ENCODE peak calls at places on chromosome 7, in nine cellular contexts. E, Q, P, J, A, I, F, C and O are unnamed samples.

GRCh38 chr7:103637080-103637479 is 191.1 kb upstream of the SLC26A5 start:
- DNase-seq in E (peak), Q (no peak), P (peak), J (peak), A (no peak), I (no peak), F (peak), C (no peak), O (no peak)

GRCh38 chr7:145978769-145979168 is 137.8 kb upstream of the CNTNAP2 start:
- DNase-seq in E (no peak), Q (no peak), P (no peak), J (no peak), A (no peak), I (no peak), F (no peak), C (no peak), O (no peak)

GRCh38 chr7:128155100-128155763 is 85.8 kb upstream of the LEP start:
- DNase-seq in E (no peak), Q (no peak), P (no peak), J (no peak), A (no peak), I (no peak), F (no peak), C (no peak), O (no peak)

GRCh38 chr7:97390915-97391593 is 273.6 kb downstream of the SDHAF3 start:
- DNase-seq in E (no peak), Q (no peak), P (no peak), J (no peak), A (no peak), I (no peak), F (no peak), C (no peak), O (no peak)

GRCh38 chr7:110718514-110719205 is 372.3 kb upstream of the LRRN3 start:
- DNase-seq in E (no peak), Q (no peak), P (no peak), J (no peak), A (no peak), I (no peak), F (no peak), C (no peak), O (no peak)

GRCh38 chr7:79452032-79452494 is 1.4 kb downstream of the MAGI2 start:
- DNase-seq in E (no peak), Q (peak), P (peak), J (peak), A (peak), I (peak), F (peak), C (peak), O (peak)

GRCh38 chr7:106484562-106484961 is 176.4 kb downstream of the CCDC71L start:
- DNase-seq in E (no peak), Q (no peak), P (peak), J (peak), A (no peak), I (peak), F (peak), C (no peak), O (no peak)

GRCh38 chr7:35658602-35659201 is 36.2 kb downstream of the HERPUD2 start:
- DNase-seq in E (no peak), Q (no peak), P (no peak), J (no peak), A (no peak), I (no peak), F (no peak), C (no peak), O (no peak)

GRCh38 chr7:113086928-113087277 is 276 bp upstream of the GPR85 start:
- DNase-seq in E (no peak), Q (no peak), P (no peak), J (no peak), A (no peak), I (no peak), F (no peak), C (no peak), O (no peak)

GRCh38 chr7:123096434-123096833 is 100.9 kb upstream of the TAS2R16 start:
- DNase-seq in E (no peak), Q (no peak), P (peak), J (no peak), A (no peak), I (no peak), F (no peak), C (no peak), O (no peak)

GRCh38 chr7:129468087-129468486 is 33.9 kb downstream of the STRIP2 start:
- DNase-seq in E (peak), Q (no peak), P (peak), J (peak), A (no peak), I (no peak), F (peak), C (no peak), O (no peak)

GRCh38 chr7:129144095-129144833 is at the start of gene TSPAN33:
- DNase-seq in E (peak), Q (peak), P (peak), J (peak), A (peak), I (peak), F (peak), C (peak), O (peak)

GRCh38 chr7:103887853-103888602 is 101.4 kb downstream of the RELN start:
- DNase-seq in E (no peak), Q (no peak), P (no peak), J (no peak), A (no peak), I (no peak), F (no peak), C (no peak), O (no peak)

GRCh38 chr7:121395494-121395960 is 581 bp downstream of the FAM3C start:
- DNase-seq in E (no peak), Q (no peak), P (peak), J (peak), A (peak), I (no peak), F (peak), C (peak), O (no peak)

GRCh38 chr7:130009848-130010688 is 41.1 kb downstream of the ZC3HC1 start:
- DNase-seq in E (peak), Q (peak), P (peak), J (peak), A (peak), I (peak), F (peak), C (no peak), O (no peak)

GRCh38 chr7:24836084-24836483 is 78.8 kb upstream of the GSDME start:
- DNase-seq in E (no peak), Q (no peak), P (no peak), J (no peak), A (no peak), I (no peak), F (no peak), C (no peak), O (no peak)

GRCh38 chr7:126803990-126804389 is 448.8 kb downstream of the GRM8 start:
- DNase-seq in E (no peak), Q (no peak), P (peak), J (peak), A (peak), I (no peak), F (no peak), C (no peak), O (no peak)

GRCh38 chr7:158541330-158542010 is 46.2 kb downstream of the PTPRN2 start:
- DNase-seq in E (no peak), Q (no peak), P (no peak), J (no peak), A (no peak), I (no peak), F (no peak), C (no peak), O (peak)

GRCh38 chr7:1237704-1238255 is 5.1 kb downstream of the UNCX start:
- DNase-seq in E (no peak), Q (no peak), P (no peak), J (no peak), A (no peak), I (no peak), F (no peak), C (no peak), O (no peak)

GRCh38 chr7:114243646-114244045 is 171.0 kb upstream of the FOXP2 start:
- DNase-seq in E (no peak), Q (no peak), P (no peak), J (peak), A (no peak), I (no peak), F (no peak), C (no peak), O (no peak)

GRCh38 chr7:85102813-85103350 is 84.0 kb downstream of the SEMA3D start:
- DNase-seq in E (peak), Q (no peak), P (peak), J (peak), A (no peak), I (no peak), F (peak), C (no peak), O (no peak)

GRCh38 chr7:157897686-157898085 is 560.9 kb downstream of the DNAJB6 start:
- DNase-seq in E (no peak), Q (no peak), P (no peak), J (no peak), A (peak), I (no peak), F (no peak), C (no peak), O (no peak)

GRCh38 chr7:32564542-32564941 is 69.3 kb downstream of the AVL9 start:
- DNase-seq in E (no peak), Q (no peak), P (peak), J (no peak), A (no peak), I (no peak), F (no peak), C (peak), O (no peak)

GRCh38 chr7:101950450-101951119 is 133.2 kb downstream of the CUX1 start:
- DNase-seq in E (no peak), Q (no peak), P (peak), J (peak), A (no peak), I (no peak), F (peak), C (no peak), O (no peak)

GRCh38 chr7:5692112-5692844 is 89.2 kb downstream of the RNF216 start:
- DNase-seq in E (peak), Q (peak), P (peak), J (peak), A (peak), I (peak), F (peak), C (peak), O (no peak)

GRCh38 chr7:149753370-149754233 is 19.8 kb downstream of the ZNF467 start:
- DNase-seq in E (no peak), Q (no peak), P (peak), J (no peak), A (peak), I (peak), F (no peak), C (peak), O (peak)

GRCh38 chr7:127761196-127761595 is 109.2 kb downstream of the SND1 start:
- DNase-seq in E (no peak), Q (no peak), P (no peak), J (no peak), A (no peak), I (no peak), F (no peak), C (no peak), O (no peak)

GRCh38 chr7:49346200-49346899 is 422.0 kb downstream of the CDC14C start:
- DNase-seq in E (no peak), Q (peak), P (no peak), J (no peak), A (no peak), I (no peak), F (no peak), C (peak), O (no peak)

GRCh38 chr7:13067036-13067435 is 379.6 kb downstream of the ARL4A start:
- DNase-seq in E (no peak), Q (no peak), P (no peak), J (no peak), A (no peak), I (no peak), F (no peak), C (no peak), O (no peak)

GRCh38 chr7:40829201-40829600 is 694.4 kb downstream of the SUGCT start:
- DNase-seq in E (no peak), Q (no peak), P (no peak), J (no peak), A (no peak), I (no peak), F (no peak), C (no peak), O (no peak)

GRCh38 chr7:329691-330281 is 39.8 kb downstream of the FOXL3 start:
- DNase-seq in E (no peak), Q (no peak), P (no peak), J (no peak), A (no peak), I (peak), F (no peak), C (no peak), O (no peak)

GRCh38 chr7:55074008-55074499 is 55.2 kb downstream of the EGFR start:
- DNase-seq in E (no peak), Q (no peak), P (peak), J (peak), A (no peak), I (peak), F (peak), C (no peak), O (no peak)

GRCh38 chr7:112654322-112655216 is 135.6 kb downstream of the TMEM168 start:
- DNase-seq in E (no peak), Q (no peak), P (peak), J (peak), A (no peak), I (no peak), F (peak), C (no peak), O (no peak)

GRCh38 chr7:131400833-131401593 is 73.3 kb downstream of the MKLN1 start:
- DNase-seq in E (no peak), Q (no peak), P (peak), J (peak), A (no peak), I (no peak), F (no peak), C (no peak), O (no peak)

GRCh38 chr7:18352339-18353255 is 143.0 kb upstream of the HDAC9 start:
- DNase-seq in E (peak), Q (no peak), P (peak), J (peak), A (peak), I (peak), F (peak), C (peak), O (no peak)

GRCh38 chr7:141409911-141410329 is 141.3 kb upstream of the AGK start:
- DNase-seq in E (no peak), Q (no peak), P (no peak), J (no peak), A (peak), I (no peak), F (no peak), C (no peak), O (peak)

GRCh38 chr7:69598487-69599148 is 343 bp downstream of the AUTS2 start:
- DNase-seq in E (no peak), Q (peak), P (no peak), J (peak), A (no peak), I (no peak), F (no peak), C (peak), O (peak)

GRCh38 chr7:117012284-117013174 is 59.2 kb downstream of the ST7 start:
- DNase-seq in E (no peak), Q (no peak), P (peak), J (peak), A (peak), I (no peak), F (peak), C (no peak), O (no peak)

GRCh38 chr7:44638611-44639557 is 32.5 kb downstream of the OGDH start:
- DNase-seq in E (no peak), Q (peak), P (peak), J (peak), A (peak), I (peak), F (peak), C (peak), O (no peak)
- H3K4me3 ChIP-seq in E (no peak), Q (no peak), P (no peak), J (no peak), A (peak), I (no peak), F (no peak), C (no peak), O (no peak)

GRCh38 chr7:8290645-8291308 is 28.8 kb upstream of the ICA1 start:
- DNase-seq in E (no peak), Q (no peak), P (no peak), J (peak), A (peak), I (peak), F (no peak), C (no peak), O (no peak)
- H3K4me3 ChIP-seq in E (no peak), Q (no peak), P (no peak), J (no peak), A (no peak), I (no peak), F (no peak), C (no peak), O (no peak)

GRCh38 chr7:65809982-65810288 is 62.9 kb upstream of the VKORC1L1 start:
- DNase-seq in E (no peak), Q (no peak), P (no peak), J (no peak), A (no peak), I (no peak), F (no peak), C (no peak), O (no peak)
- H3K4me3 ChIP-seq in E (no peak), Q (no peak), P (no peak), J (no peak), A (no peak), I (no peak), F (no peak), C (no peak), O (no peak)

GRCh38 chr7:28957064-28957821 is 887 bp downstream of the TRIL start:
- DNase-seq in E (no peak), Q (peak), P (peak), J (peak), A (peak), I (no peak), F (no peak), C (no peak), O (no peak)

GRCh38 chr7:28958235-28958945 is at the start of gene TRIL:
- DNase-seq in E (no peak), Q (peak), P (peak), J (peak), A (peak), I (peak), F (peak), C (peak), O (peak)

GRCh38 chr7:28957822-28958234 is 302 bp downstream of the TRIL start:
- DNase-seq in E (no peak), Q (no peak), P (peak), J (no peak), A (peak), I (peak), F (no peak), C (no peak), O (no peak)

GRCh38 chr7:28960071-28960840 is 2.1 kb upstream of the TRIL start:
- DNase-seq in E (no peak), Q (no peak), P (no peak), J (no peak), A (no peak), I (no peak), F (no peak), C (no peak), O (no peak)

GRCh38 chr7:28958946-28959417 is 852 bp upstream of the TRIL start:
- DNase-seq in E (no peak), Q (no peak), P (no peak), J (no peak), A (no peak), I (no peak), F (no peak), C (no peak), O (no peak)
- H3K4me3 ChIP-seq in E (no peak), Q (peak), P (no peak), J (peak), A (no peak), I (peak), F (peak), C (peak), O (peak)

GRCh38 chr7:52017802-52018679 is 701.4 kb upstream of the COBL start:
- DNase-seq in E (no peak), Q (no peak), P (no peak), J (no peak), A (peak), I (peak), F (no peak), C (no peak), O (no peak)
- H3K4me3 ChIP-seq in E (no peak), Q (no peak), P (no peak), J (no peak), A (no peak), I (no peak), F (no peak), C (no peak), O (peak)

DNA sequence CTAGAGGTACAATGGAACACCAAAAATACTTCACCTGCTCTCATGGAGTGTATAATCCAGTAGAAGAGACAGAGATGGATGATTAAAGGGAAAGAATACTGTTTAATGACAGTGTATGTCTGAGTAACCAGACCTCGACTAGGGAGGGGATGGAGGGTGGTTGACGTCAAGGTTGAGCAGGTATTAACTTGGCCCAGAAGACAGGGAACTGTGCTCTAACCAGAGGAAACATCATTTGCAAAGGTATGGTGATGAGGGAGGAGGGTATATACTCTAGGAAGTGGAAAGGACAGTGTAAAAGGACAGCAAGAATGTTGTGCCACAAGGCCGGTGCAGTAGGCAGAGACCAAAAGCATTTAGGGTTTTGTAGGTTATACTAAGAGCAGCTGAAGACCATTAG is 2.9 kb downstream of the MIOS start:
- DNase-seq in E (no peak), Q (no peak), P (no peak), J (no peak), A (no peak), I (no peak), F (no peak), C (no peak), O (no peak)
- H3K4me3 ChIP-seq in E (no peak), Q (peak), P (no peak), J (no peak), A (no peak), I (no peak), F (no peak), C (no peak), O (peak)

DNA sequence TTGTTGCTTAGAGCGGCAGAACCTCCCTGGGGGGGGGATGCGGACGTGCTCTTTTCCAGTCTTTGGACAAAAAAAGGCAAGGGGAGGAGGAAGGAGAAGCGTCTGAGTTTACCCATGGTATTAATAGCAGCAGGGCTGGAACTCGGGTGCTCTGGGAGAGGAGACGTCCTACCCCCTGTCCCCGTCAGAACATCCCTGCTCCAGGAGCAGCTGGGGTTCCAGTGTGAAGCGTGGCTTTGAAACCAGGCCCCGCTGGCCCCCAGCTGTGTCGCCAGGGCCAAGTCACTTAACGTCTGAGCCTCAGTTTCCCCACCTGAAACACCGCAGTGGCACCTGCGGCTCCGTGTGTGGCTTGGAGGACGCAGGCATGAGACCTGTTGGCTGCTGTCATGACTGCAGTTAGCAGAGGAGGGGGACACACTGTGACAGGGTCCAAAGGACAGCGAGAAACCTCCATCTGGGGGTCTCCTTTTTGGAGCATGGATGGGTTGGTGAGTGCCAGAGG is 1.4 kb downstream of the AMZ1 start:
- DNase-seq in E (no peak), Q (no peak), P (no peak), J (no peak), A (no peak), I (no peak), F (no peak), C (no peak), O (no peak)
- H3K4me3 ChIP-seq in E (peak), Q (no peak), P (no peak), J (no peak), A (no peak), I (no peak), F (no peak), C (peak), O (peak)

GRCh38 chr7:23468721-23469149 is 1.6 kb downstream of the IGF2BP3 start:
- DNase-seq in E (no peak), Q (no peak), P (peak), J (no peak), A (peak), I (no peak), F (no peak), C (no peak), O (no peak)
- H3K4me3 ChIP-seq in E (peak), Q (peak), P (peak), J (peak), A (peak), I (no peak), F (peak), C (peak), O (peak)

DNA sequence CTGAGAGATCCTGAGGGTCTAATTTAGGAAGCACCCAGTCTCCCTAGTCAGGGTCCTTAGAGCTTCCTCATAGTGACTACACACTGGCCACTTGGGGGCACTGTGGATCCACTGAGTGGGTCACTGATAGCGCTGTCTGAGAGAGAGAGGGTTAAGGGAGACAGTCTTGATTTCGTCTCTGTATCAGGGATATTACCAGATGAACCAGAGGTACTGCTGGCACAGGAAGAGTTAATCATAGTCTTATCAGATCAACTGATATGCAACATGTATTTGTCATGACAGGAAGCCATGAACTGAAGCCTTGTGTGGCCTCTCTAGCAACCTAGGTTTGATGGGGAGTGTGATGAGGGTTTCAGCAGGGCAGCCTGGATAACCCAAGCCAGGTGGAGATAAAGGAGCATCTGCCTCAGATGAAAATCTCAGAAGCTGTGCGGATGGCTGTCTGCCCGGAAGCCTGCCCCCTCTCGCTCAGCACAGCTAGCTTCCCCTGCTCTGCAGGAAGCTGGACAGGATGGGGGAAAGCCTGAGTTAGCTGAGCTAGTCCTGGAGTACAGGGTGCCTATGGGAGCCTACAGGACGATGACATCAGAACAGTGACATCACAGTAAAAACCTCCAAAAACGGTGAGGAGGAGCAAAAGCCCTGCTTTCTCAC is 214.0 kb upstream of the PRSS1 start:
- DNase-seq in E (no peak), Q (peak), P (peak), J (peak), A (peak), I (peak), F (peak), C (no peak), O (peak)
- H3K4me3 ChIP-seq in E (no peak), Q (no peak), P (no peak), J (no peak), A (peak), I (no peak), F (no peak), C (no peak), O (peak)